ENCODE peak calls at places on chromosomes 1 and 21, in nine cellular contexts. H is NCI-H146, C is H4, A is HEK293T, I is activated T-cell treated with anti-CD3 and anti-CD28 coated beads for 4 hours, S is iris pigment epithelial cell, K is upper lobe of right lung, E is fibroblast of the conjunctiva, Z is MV-4-11. V is an unnamed sample.

GRCh38 chr1:48916121-48917069 is 139.7 kb upstream of the BEND5 start:
- DNase-seq in H (peak), C (peak), A (peak), I (no peak), S (peak), K (no peak), E (peak), Z (peak), V (peak)

GRCh38 chr1:48471603-48472576 is at the start of gene SPATA6:
- DNase-seq in H (peak), C (peak), A (peak), I (peak), S (peak), K (peak), E (peak), Z (peak), V (peak)

GRCh38 chr1:227897704-227898438 is 49.9 kb downstream of the WNT9A start:
- DNase-seq in H (no peak), C (no peak), A (no peak), I (no peak), S (no peak), K (peak), E (no peak), Z (no peak), V (no peak)

GRCh38 chr1:164685656-164686055 is 126.7 kb downstream of the PBX1 start:
- DNase-seq in H (no peak), C (no peak), A (no peak), I (no peak), S (peak), K (no peak), E (no peak), Z (peak), V (no peak)

GRCh38 chr1:152533327-152533938 is 19.2 kb downstream of the CRCT1 start:
- DNase-seq in H (peak), C (peak), A (peak), I (no peak), S (peak), K (no peak), E (no peak), Z (peak), V (no peak)

GRCh38 chr21:44498280-44498964 is 41.6 kb downstream of the KRTAP10-1 start:
- DNase-seq in H (no peak), C (no peak), A (no peak), I (no peak), S (no peak), K (no peak), E (no peak), Z (no peak), V (peak)

GRCh38 chr1:29543586-29543985 is 307.3 kb downstream of the PTPRU start:
- DNase-seq in H (no peak), C (no peak), A (no peak), I (no peak), S (no peak), K (peak), E (no peak), Z (no peak), V (no peak)

GRCh38 chr1:202809597-202810159 is 1.1 kb upstream of the PCAT6 start:
- DNase-seq in H (no peak), C (no peak), A (no peak), I (no peak), S (no peak), K (no peak), E (no peak), Z (no peak), V (no peak)

GRCh38 chr1:162987866-162988265 is 81.3 kb upstream of the RGS4 start:
- DNase-seq in H (no peak), C (peak), A (no peak), I (no peak), S (peak), K (no peak), E (no peak), Z (no peak), V (no peak)

GRCh38 chr1:64073705-64074104 is 129.7 kb upstream of the UBE2U start:
- DNase-seq in H (no peak), C (no peak), A (no peak), I (no peak), S (no peak), K (no peak), E (no peak), Z (no peak), V (no peak)

GRCh38 chr1:107829083-107829771 is 135.8 kb downstream of the VAV3 start:
- DNase-seq in H (no peak), C (peak), A (no peak), I (no peak), S (peak), K (no peak), E (no peak), Z (peak), V (no peak)

GRCh38 chr1:24166988-24167387 is 20.1 kb downstream of the IFNLR1 start:
- DNase-seq in H (no peak), C (no peak), A (no peak), I (no peak), S (no peak), K (no peak), E (no peak), Z (no peak), V (no peak)

GRCh38 chr1:14968251-14968812 is 185.2 kb upstream of the TMEM51 start:
- DNase-seq in H (no peak), C (peak), A (no peak), I (no peak), S (peak), K (no peak), E (peak), Z (peak), V (no peak)

GRCh38 chr1:201890223-201890622 is 1.5 kb downstream of the SHISA4 start:
- DNase-seq in H (no peak), C (no peak), A (no peak), I (no peak), S (no peak), K (no peak), E (no peak), Z (no peak), V (no peak)

GRCh38 chr1:26541816-26542711 is 12.5 kb downstream of the RPS6KA1 start:
- DNase-seq in H (no peak), C (no peak), A (peak), I (peak), S (peak), K (peak), E (no peak), Z (peak), V (no peak)

GRCh38 chr1:114554577-114554976 is 26.8 kb downstream of the BCAS2 start:
- DNase-seq in H (no peak), C (no peak), A (no peak), I (no peak), S (no peak), K (no peak), E (no peak), Z (no peak), V (no peak)

GRCh38 chr1:5992814-5993552 is 758 bp upstream of the NPHP4 start:
- DNase-seq in H (peak), C (no peak), A (peak), I (no peak), S (no peak), K (no peak), E (no peak), Z (no peak), V (peak)

GRCh38 chr1:103197266-103197665 is 88.9 kb upstream of the COL11A1 start:
- DNase-seq in H (no peak), C (peak), A (no peak), I (no peak), S (peak), K (no peak), E (no peak), Z (no peak), V (no peak)

GRCh38 chr1:59020151-59020997 is 236.5 kb upstream of the JUN start:
- DNase-seq in H (no peak), C (peak), A (no peak), I (peak), S (peak), K (no peak), E (peak), Z (peak), V (no peak)

GRCh38 chr1:10555635-10556429 is 81.1 kb downstream of the PEX14 start:
- DNase-seq in H (peak), C (no peak), A (no peak), I (no peak), S (no peak), K (no peak), E (no peak), Z (no peak), V (peak)

GRCh38 chr1:100584761-100585745 is 47.1 kb downstream of the GPR88 start:
- DNase-seq in H (no peak), C (no peak), A (no peak), I (no peak), S (peak), K (no peak), E (no peak), Z (peak), V (no peak)

GRCh38 chr1:184433928-184434502 is 47.2 kb downstream of the C1orf21 start:
- DNase-seq in H (peak), C (no peak), A (no peak), I (no peak), S (no peak), K (no peak), E (no peak), Z (no peak), V (no peak)

GRCh38 chr1:19414490-19414889 is 70.8 kb downstream of the CAPZB start:
- DNase-seq in H (no peak), C (no peak), A (no peak), I (no peak), S (no peak), K (no peak), E (no peak), Z (no peak), V (no peak)

GRCh38 chr1:222950892-222951291 is 136.1 kb downstream of the DISP1 start:
- DNase-seq in H (no peak), C (no peak), A (no peak), I (no peak), S (peak), K (no peak), E (no peak), Z (no peak), V (peak)

GRCh38 chr1:155678027-155678426 is 10.5 kb downstream of the YY1AP1 start:
- DNase-seq in H (no peak), C (no peak), A (no peak), I (no peak), S (no peak), K (no peak), E (no peak), Z (no peak), V (no peak)

GRCh38 chr21:42071146-42071737 is at the start of gene UMODL1:
- DNase-seq in H (no peak), C (no peak), A (no peak), I (no peak), S (no peak), K (peak), E (no peak), Z (no peak), V (no peak)

GRCh38 chr1:81377406-81377805 is 423.3 kb upstream of the ADGRL2 start:
- DNase-seq in H (peak), C (no peak), A (peak), I (no peak), S (no peak), K (no peak), E (no peak), Z (no peak), V (no peak)

GRCh38 chr1:24186993-24187790 is at the start of gene IFNLR1:
- DNase-seq in H (peak), C (no peak), A (peak), I (peak), S (no peak), K (peak), E (no peak), Z (no peak), V (peak)

GRCh38 chr21:45528028-45528705 is 14.1 kb downstream of the SLC19A1 start:
- DNase-seq in H (no peak), C (no peak), A (no peak), I (no peak), S (no peak), K (peak), E (no peak), Z (no peak), V (no peak)

GRCh38 chr1:174174461-174175329 is 15.4 kb downstream of the RABGAP1L start:
- DNase-seq in H (no peak), C (no peak), A (no peak), I (no peak), S (no peak), K (no peak), E (no peak), Z (no peak), V (no peak)

GRCh38 chr1:38489844-38490270 is 369.7 kb downstream of the RRAGC start:
- DNase-seq in H (no peak), C (peak), A (peak), I (peak), S (peak), K (no peak), E (no peak), Z (no peak), V (no peak)

GRCh38 chr1:36924282-36924791 is 110.0 kb downstream of the GRIK3 start:
- DNase-seq in H (peak), C (no peak), A (peak), I (peak), S (peak), K (no peak), E (no peak), Z (peak), V (peak)

GRCh38 chr1:76501576-76502219 is 365.6 kb upstream of the ST6GALNAC5 start:
- DNase-seq in H (peak), C (no peak), A (no peak), I (no peak), S (no peak), K (no peak), E (no peak), Z (peak), V (no peak)

GRCh38 chr1:181160322-181160721 is 71.8 kb downstream of the IER5 start:
- DNase-seq in H (no peak), C (no peak), A (no peak), I (no peak), S (no peak), K (no peak), E (no peak), Z (no peak), V (no peak)

GRCh38 chr1:29120955-29121485 is 2.7 kb downstream of the TMEM200B start:
- DNase-seq in H (no peak), C (no peak), A (peak), I (peak), S (peak), K (peak), E (no peak), Z (peak), V (no peak)

GRCh38 chr21:19321688-19322087 is 918.1 kb upstream of the TMPRSS15 start:
- DNase-seq in H (no peak), C (no peak), A (no peak), I (no peak), S (no peak), K (no peak), E (no peak), Z (no peak), V (no peak)

GRCh38 chr1:110056776-110057175 is 13.7 kb downstream of the ALX3 start:
- DNase-seq in H (no peak), C (no peak), A (no peak), I (no peak), S (peak), K (no peak), E (peak), Z (no peak), V (no peak)

GRCh38 chr1:202010042-202011015 is at the start of gene ELF3:
- DNase-seq in H (peak), C (no peak), A (no peak), I (no peak), S (no peak), K (peak), E (no peak), Z (no peak), V (peak)

GRCh38 chr1:84504580-84505021 is 1.6 kb upstream of the SPATA1 start:
- DNase-seq in H (no peak), C (peak), A (peak), I (no peak), S (peak), K (no peak), E (peak), Z (peak), V (no peak)